ENCODE peak calls at places on chromosome 16, in four cellular contexts. N, I, Z and H are unnamed samples.
A peak's percentile ranks its signal among the peaks of the same experiment; 100 is the strongest.

GRCh38 chr16:54407596-54407995 is 121.0 kb upstream of the IRX3 start:
- DNase-seq in N (no peak), I (no peak), Z (no peak), H (no peak)

GRCh38 chr16:53968454-53968853 is 264.5 kb downstream of the FTO start:
- DNase-seq in N (no peak), I (no peak), Z (no peak), H (no peak)

GRCh38 chr16:74034862-74035261 is 261.8 kb upstream of the PSMD7 start:
- DNase-seq in N (no peak), I (peak; percentile 2), Z (no peak), H (no peak)

GRCh38 chr16:80723091-80723490 is 81.3 kb downstream of the CDYL2 start:
- DNase-seq in N (no peak), I (no peak), Z (no peak), H (no peak)

GRCh38 chr16:75208242-75208825 is 1.4 kb upstream of the CTRB2 start:
- DNase-seq in N (no peak), I (no peak), Z (no peak), H (no peak)

GRCh38 chr16:53073053-53073452 is 18.3 kb downstream of the CHD9 start:
- DNase-seq in N (no peak), I (no peak), Z (no peak), H (no peak)

GRCh38 chr16:68395806-68396205 is 52.5 kb downstream of the SMPD3 start:
- DNase-seq in N (no peak), I (no peak), Z (peak; percentile 14), H (no peak)

GRCh38 chr16:67847064-67847861 is at the start of gene CENPT:
- DNase-seq in N (no peak), I (no peak), Z (peak; percentile 84), H (no peak)

GRCh38 chr16:23710504-23710903 is 2.5 kb downstream of the ERN2 start:
- DNase-seq in N (no peak), I (no peak), Z (no peak), H (no peak)

GRCh38 chr16:4384497-4384896 is 12.8 kb downstream of the VASN start:
- DNase-seq in N (no peak), I (no peak), Z (no peak), H (no peak)

GRCh38 chr16:87731607-87732006 is 34.2 kb downstream of the KLHDC4 start:
- DNase-seq in N (no peak), I (no peak), Z (no peak), H (no peak)

GRCh38 chr16:53212899-53213235 is 158.1 kb downstream of the CHD9 start:
- DNase-seq in N (no peak), I (no peak), Z (no peak), H (no peak)

GRCh38 chr16:30054959-30055553 is 10.5 kb upstream of the ALDOA start:
- DNase-seq in N (no peak), I (no peak), Z (peak; percentile 56), H (no peak)

GRCh38 chr16:31138621-31139578 is 3.4 kb upstream of the PRSS8 start:
- DNase-seq in N (no peak), I (no peak), Z (peak; percentile 89), H (peak; percentile 20)

GRCh38 chr16:10156111-10156510 is 26.1 kb downstream of the GRIN2A start:
- DNase-seq in N (no peak), I (no peak), Z (no peak), H (no peak)

GRCh38 chr16:8588703-8589292 is 1.5 kb downstream of the TMEM114 start:
- DNase-seq in N (no peak), I (no peak), Z (no peak), H (no peak)

GRCh38 chr16:8590811-8591210 is 500 bp upstream of the TMEM114 start:
- DNase-seq in N (no peak), I (no peak), Z (no peak), H (no peak)

GRCh38 chr16:8591451-8591850 is 1.1 kb upstream of the TMEM114 start:
- DNase-seq in N (no peak), I (no peak), Z (no peak), H (no peak)

GRCh38 chr16:8590161-8590688 is at the start of gene TMEM114:
- DNase-seq in N (no peak), I (no peak), Z (no peak), H (no peak)

DNA sequence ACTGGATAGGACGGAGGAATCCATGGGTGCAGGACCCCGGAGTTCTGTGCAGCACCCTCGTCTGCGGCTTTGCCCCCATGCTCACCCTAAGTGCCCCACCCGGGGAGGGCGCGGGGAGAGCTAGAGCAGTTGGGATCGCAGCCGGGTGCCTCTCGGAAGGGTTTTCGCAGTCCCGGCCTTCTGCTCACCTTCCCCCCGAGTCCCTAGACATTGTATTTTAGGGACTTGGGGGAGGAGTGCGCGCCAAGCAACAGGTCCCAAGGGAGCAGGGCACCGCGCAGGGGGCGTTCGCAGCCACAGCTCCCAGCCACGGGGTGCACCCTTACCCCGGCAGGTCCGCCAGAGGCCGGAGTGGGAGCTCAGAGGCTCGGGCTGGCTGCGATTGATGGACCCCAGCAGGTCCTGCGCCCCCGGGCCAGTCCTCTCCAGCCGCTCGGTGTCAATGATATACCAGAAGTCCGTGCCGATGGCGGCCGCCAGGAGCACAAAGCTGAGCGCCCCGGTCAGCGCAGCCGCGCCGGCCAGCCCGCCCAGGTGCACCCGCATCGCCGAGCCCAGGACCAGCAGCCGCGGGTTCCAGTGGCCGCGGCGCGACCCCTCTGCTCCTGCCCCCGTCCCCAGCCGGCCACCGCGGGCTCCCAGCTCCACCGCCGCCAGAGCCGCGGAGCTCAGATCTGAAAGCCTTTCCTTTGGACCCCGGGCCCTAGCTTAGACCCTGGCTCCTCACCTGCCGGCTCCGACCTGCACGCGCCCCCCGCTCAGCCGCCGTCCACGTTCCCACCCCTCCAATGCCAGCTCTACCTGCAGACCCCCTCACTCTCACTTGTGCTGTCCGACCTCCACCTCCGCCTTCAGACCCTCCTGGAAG is 784 bp downstream of the TMEM114 start:
- DNase-seq in N (no peak), I (no peak), Z (no peak), H (no peak)
- H3K4me3 ChIP-seq in N (no peak overlapping the region), I (no peak overlapping the region), Z (no peak overlapping the region), H (no peak overlapping the region)

GRCh38 chr16:962366-962765 is 8.4 kb downstream of the LMF1 start:
- DNase-seq in N (no peak), I (no peak), Z (peak; percentile 38), H (no peak)

GRCh38 chr16:965487-965886 is 5.3 kb downstream of the LMF1 start:
- DNase-seq in N (no peak), I (no peak), Z (no peak), H (no peak)

GRCh38 chr16:964696-965395 is 5.9 kb downstream of the LMF1 start:
- DNase-seq in N (no peak), I (no peak), Z (peak; percentile 75), H (no peak)

GRCh38 chr16:962901-963814 is 7.6 kb downstream of the LMF1 start:
- DNase-seq in N (no peak), I (no peak), Z (peak; percentile 37), H (no peak)

GRCh38 chr16:963913-964695 is 6.7 kb downstream of the LMF1 start:
- DNase-seq in N (no peak), I (no peak), Z (peak; percentile 42), H (no peak)
- TF ChIP-seq CTCF in N (no peak), I (no peak), Z (no peak), H (no peak)

DNA sequence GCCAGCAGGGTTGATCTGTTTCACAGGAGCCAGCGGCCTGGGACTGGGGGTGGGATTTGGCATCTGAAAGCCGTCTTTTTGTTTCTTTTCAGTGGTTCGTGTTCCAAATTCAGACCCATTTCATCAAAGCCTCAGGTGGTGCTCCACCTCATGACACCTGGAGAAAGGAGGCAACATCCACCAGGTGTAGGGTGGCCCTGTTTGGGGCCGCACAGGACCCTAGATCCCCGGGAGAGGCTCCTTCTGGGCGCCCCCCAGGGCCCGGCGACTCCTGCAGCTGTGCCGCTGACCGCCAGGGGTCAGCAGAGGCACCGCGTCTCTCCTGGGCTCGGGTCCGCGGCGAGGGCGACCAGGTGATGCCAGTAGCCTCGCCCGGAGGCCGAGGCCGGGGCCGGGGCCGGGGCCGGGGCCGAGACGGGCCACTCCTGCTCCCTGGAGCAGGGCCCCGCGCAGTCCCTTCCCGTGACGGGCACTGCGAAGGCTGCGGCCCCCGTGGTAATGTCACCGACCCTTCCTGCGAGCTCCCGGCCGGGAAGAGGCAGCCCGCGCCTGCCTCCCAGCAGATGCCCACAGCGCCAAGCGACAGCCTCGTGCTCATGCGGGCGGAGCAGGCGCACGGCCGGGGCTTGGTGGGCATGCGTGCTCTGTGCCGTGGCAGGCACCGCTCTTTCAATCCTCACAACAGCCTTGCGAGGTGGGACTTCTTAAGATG is 118.6 kb downstream of the C16orf78 start:
- DNase-seq in N (no peak), I (no peak), Z (peak; percentile 56), H (no peak)
- H3K4me3 ChIP-seq in N (no peak overlapping the region), I (peak overlapping the region; percentile 11), Z (peak overlapping the region; percentile 34), H (peak overlapping the region; percentile 49)

DNA sequence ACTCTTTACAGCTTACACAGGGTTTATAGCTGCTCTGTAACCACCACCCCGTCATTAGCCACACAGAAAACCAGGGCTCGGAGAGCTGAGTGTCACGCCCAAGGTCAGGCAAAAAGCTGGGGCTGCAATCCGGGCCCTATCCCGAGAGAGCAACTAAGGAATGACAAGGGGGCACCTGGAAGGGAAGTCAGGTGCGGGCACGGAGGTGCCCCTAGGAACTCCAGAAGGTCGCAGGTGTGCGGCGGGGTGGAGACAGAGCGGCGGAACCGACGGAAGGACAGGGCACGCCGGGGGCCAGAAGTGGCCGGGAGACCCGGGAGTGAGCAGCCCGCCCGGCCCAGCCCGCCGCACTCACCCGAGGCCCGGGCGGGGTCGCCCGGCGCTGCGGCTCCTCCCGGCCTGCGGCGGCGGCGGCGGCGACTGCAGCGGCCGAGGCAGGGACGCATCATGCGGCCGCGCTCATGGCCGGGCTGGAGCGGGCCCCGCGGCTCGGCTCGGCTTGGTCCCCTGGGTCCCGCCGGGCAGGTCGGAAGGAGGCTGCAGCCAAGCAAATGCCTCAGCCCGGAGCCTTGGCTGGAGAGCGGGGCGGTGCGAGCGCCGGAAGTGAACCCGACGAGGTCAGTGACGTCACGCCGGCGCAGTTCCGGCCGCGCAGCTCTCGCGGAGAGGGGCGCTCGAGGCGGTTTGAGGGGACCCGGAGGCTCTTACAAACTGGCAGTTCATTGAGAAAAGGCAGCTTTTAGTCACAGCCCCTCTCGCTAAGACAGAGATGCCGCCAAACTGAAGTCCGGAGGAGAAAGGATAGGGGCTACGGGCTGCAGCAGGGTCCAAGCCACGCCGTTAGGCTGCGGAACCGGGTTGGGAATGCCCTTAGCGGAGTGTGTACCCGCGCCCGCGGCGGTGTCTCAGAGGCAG is at the start of gene ZDHHC7:
- DNase-seq in N (peak; percentile 45), I (no peak), Z (peak; percentile 91), H (no peak)
- TF ChIP-seq CTCF in N (no peak), I (no peak), Z (no peak), H (no peak)

GRCh38 chr16:82044585-82044911 is 9.5 kb downstream of the HSD17B2 start:
- DNase-seq in N (no peak), I (no peak), Z (no peak), H (no peak)

GRCh38 chr16:82042144-82042543 is 7.1 kb downstream of the HSD17B2 start:
- DNase-seq in N (no peak), I (no peak), Z (no peak), H (no peak)

GRCh38 chr16:82043680-82044584 is 8.9 kb downstream of the HSD17B2 start:
- DNase-seq in N (peak; percentile 45), I (no peak), Z (no peak), H (peak; percentile 38)

GRCh38 chr16:82041542-82041941 is 6.5 kb downstream of the HSD17B2 start:
- DNase-seq in N (no peak), I (no peak), Z (no peak), H (no peak)

GRCh38 chr16:82042841-82043240 is 7.8 kb downstream of the HSD17B2 start:
- DNase-seq in N (no peak), I (no peak), Z (no peak), H (no peak)
- H3K4me3 ChIP-seq in N (no peak overlapping the region), I (no peak overlapping the region), Z (no peak overlapping the region), H (no peak overlapping the region)